ENCODE peak calls at places on chromosomes 2 and 18, in four cellular contexts. Z is ovary, U is RPMI7951, W is NCI-H2171. J is an unnamed sample.

GRCh38 chr18:59517446-59518171 is 158.5 kb upstream of the LMAN1 start:
- DNase-seq in W (no peak), Z (peak), U (peak), J (no peak)

GRCh38 chr18:75290737-75291358 is 80.3 kb downstream of the TSHZ1 start:
- DNase-seq in U (no peak), W (no peak), Z (no peak), J (no peak)

GRCh38 chr2:40028792-40029488 is 249.9 kb upstream of the THUMPD2 start:
- DNase-seq in U (no peak), Z (no peak), W (no peak), J (no peak)

GRCh38 chr2:10880586-10881321 is 31.0 kb upstream of the KCNF1 start:
- DNase-seq in Z (no peak), W (no peak), U (no peak), J (no peak)

GRCh38 chr18:73235491-73235890 is 367.7 kb upstream of the NETO1 start:
- DNase-seq in U (peak), W (no peak), Z (no peak), J (no peak)

GRCh38 chr2:46014911-46015654 is 282.1 kb upstream of the EPAS1 start:
- DNase-seq in W (no peak), Z (no peak), U (peak), J (no peak)

GRCh38 chr2:58893645-58894336 is 652.7 kb upstream of the FANCL start:
- DNase-seq in Z (no peak), W (no peak), U (no peak), J (no peak)

GRCh38 chr2:191302459-191303155 is 57.4 kb downstream of the MYO1B start:
- DNase-seq in U (peak), W (no peak), Z (no peak), J (no peak)

GRCh38 chr2:157628532-157629415 is at the start of gene ACVR1C:
- DNase-seq in Z (peak), U (peak), W (peak), J (peak)

GRCh38 chr18:27619906-27620305 is 434.8 kb upstream of the CHST9 start:
- DNase-seq in Z (no peak), U (no peak), W (no peak), J (no peak)

GRCh38 chr18:61464551-61465102 is 131.4 kb downstream of the CDH20 start:
- DNase-seq in U (no peak), W (no peak), Z (no peak), J (no peak)

GRCh38 chr2:134683561-134684112 is 35.2 kb downstream of the TMEM163 start:
- DNase-seq in Z (no peak), U (peak), W (no peak), J (peak)

GRCh38 chr2:45274190-45274926 is 265.1 kb upstream of the SIX2 start:
- DNase-seq in U (no peak), W (peak), Z (no peak), J (no peak)

GRCh38 chr18:55500316-55501086 is 87.5 kb downstream of the TCF4 start:
- DNase-seq in U (peak), Z (no peak), W (no peak), J (no peak)

GRCh38 chr2:240426797-240427721 is 8.4 kb upstream of the GPC1 start:
- DNase-seq in Z (peak), W (no peak), U (peak), J (peak)

GRCh38 chr2:238864207-238865014 is 16.5 kb downstream of the TWIST2 start:
- DNase-seq in W (no peak), Z (peak), U (peak), J (peak)

GRCh38 chr18:50268022-50268747 is 1.9 kb upstream of the CFAP53 start:
- DNase-seq in U (no peak), W (no peak), Z (peak), J (peak)

GRCh38 chr2:9556121-9556869 is 665 bp upstream of the ADAM17 start:
- DNase-seq in U (no peak), W (peak), Z (no peak), J (peak)

GRCh38 chr2:219560037-219560892 is 11.1 kb downstream of the OBSL1 start:
- DNase-seq in Z (peak), U (no peak), W (no peak), J (no peak)

GRCh38 chr2:210477496-210477895 is 937 bp upstream of the LANCL1 start:
- DNase-seq in Z (peak), W (no peak), U (peak), J (peak)

GRCh38 chr2:127314193-127314988 is 20.4 kb upstream of the ERCC3 start:
- DNase-seq in W (no peak), U (no peak), Z (no peak), J (no peak)

J was measured in K562.